ENCODE peak calls at places on chromosome 6, in six cellular contexts. One of them, this sample, is unnamed.

GRCh38 chr6:149186873-149187272 is 130.6 kb upstream of the TAB2 start:
- DNase-seq in colonic mucosa: no peak
- DNase-seq in uterus: no peak
- DNase-seq in mucosa of descending colon: no peak
- DNase-seq in choroid plexus epithelial cell: no peak
- DNase-seq in endothelial cell: no peak
- DNase-seq in this sample: no peak

GRCh38 chr6:134376785-134377184 is 58.9 kb upstream of the SGK1 start:
- DNase-seq in colonic mucosa: no peak
- DNase-seq in uterus: no peak
- DNase-seq in mucosa of descending colon: no peak
- DNase-seq in choroid plexus epithelial cell: peak; percentile 34
- DNase-seq in endothelial cell: no peak
- DNase-seq in this sample: no peak

GRCh38 chr6:42090819-42091717 is 40.7 kb downstream of the TAF8 start:
- DNase-seq in colonic mucosa: no peak
- DNase-seq in uterus: no peak
- DNase-seq in mucosa of descending colon: no peak
- DNase-seq in choroid plexus epithelial cell: no peak
- DNase-seq in endothelial cell: no peak
- DNase-seq in this sample: no peak

GRCh38 chr6:130162421-130162820 is 60.3 kb downstream of the SAMD3 start:
- DNase-seq in colonic mucosa: no peak
- DNase-seq in uterus: no peak
- DNase-seq in mucosa of descending colon: no peak
- DNase-seq in choroid plexus epithelial cell: no peak
- DNase-seq in endothelial cell: no peak
- DNase-seq in this sample: no peak

GRCh38 chr6:116278478-116278822 is 1.3 kb downstream of the TSPYL1 start:
- DNase-seq in colonic mucosa: peak; percentile 20
- DNase-seq in uterus: no peak
- DNase-seq in mucosa of descending colon: peak; percentile 30
- DNase-seq in choroid plexus epithelial cell: no peak
- DNase-seq in endothelial cell: no peak
- DNase-seq in this sample: no peak

GRCh38 chr6:90397929-90398674 is 101.5 kb upstream of the BACH2 start:
- DNase-seq in colonic mucosa: no peak
- DNase-seq in uterus: no peak
- DNase-seq in mucosa of descending colon: no peak
- DNase-seq in choroid plexus epithelial cell: peak; percentile 32
- DNase-seq in endothelial cell: no peak
- DNase-seq in this sample: no peak

GRCh38 chr6:87118054-87118453 is 23.1 kb upstream of the CGA start:
- DNase-seq in colonic mucosa: no peak
- DNase-seq in uterus: no peak
- DNase-seq in mucosa of descending colon: no peak
- DNase-seq in choroid plexus epithelial cell: peak; percentile 23
- DNase-seq in endothelial cell: no peak
- DNase-seq in this sample: no peak

GRCh38 chr6:26438000-26438399 is 2.3 kb upstream of the BTN3A3 start:
- DNase-seq in colonic mucosa: no peak
- DNase-seq in uterus: no peak
- DNase-seq in mucosa of descending colon: no peak
- DNase-seq in choroid plexus epithelial cell: no peak
- DNase-seq in endothelial cell: no peak
- DNase-seq in this sample: no peak

GRCh38 chr6:2876210-2877056 is 26.7 kb downstream of the SERPINB9 start:
- DNase-seq in colonic mucosa: peak; percentile 74
- DNase-seq in uterus: peak; percentile 70
- DNase-seq in mucosa of descending colon: peak; percentile 74
- DNase-seq in choroid plexus epithelial cell: peak; percentile 97
- DNase-seq in endothelial cell: peak; percentile 53
- DNase-seq in this sample: peak; percentile 84

GRCh38 chr6:158047120-158047518 is 65.5 kb downstream of the SYNJ2 start:
- DNase-seq in colonic mucosa: no peak
- DNase-seq in uterus: no peak
- DNase-seq in mucosa of descending colon: peak; percentile 42
- DNase-seq in choroid plexus epithelial cell: no peak
- DNase-seq in endothelial cell: no peak
- DNase-seq in this sample: peak; percentile 72

GRCh38 chr6:26403888-26404287 is 1.8 kb downstream of the BTN3A1 start:
- DNase-seq in colonic mucosa: no peak
- DNase-seq in uterus: no peak
- DNase-seq in mucosa of descending colon: no peak
- DNase-seq in choroid plexus epithelial cell: no peak
- DNase-seq in endothelial cell: no peak
- DNase-seq in this sample: no peak

GRCh38 chr6:147063469-147064031 is 140.7 kb upstream of the STXBP5 start:
- DNase-seq in colonic mucosa: no peak
- DNase-seq in uterus: no peak
- DNase-seq in mucosa of descending colon: no peak
- DNase-seq in choroid plexus epithelial cell: peak; percentile 61
- DNase-seq in endothelial cell: no peak
- DNase-seq in this sample: no peak

DNA sequence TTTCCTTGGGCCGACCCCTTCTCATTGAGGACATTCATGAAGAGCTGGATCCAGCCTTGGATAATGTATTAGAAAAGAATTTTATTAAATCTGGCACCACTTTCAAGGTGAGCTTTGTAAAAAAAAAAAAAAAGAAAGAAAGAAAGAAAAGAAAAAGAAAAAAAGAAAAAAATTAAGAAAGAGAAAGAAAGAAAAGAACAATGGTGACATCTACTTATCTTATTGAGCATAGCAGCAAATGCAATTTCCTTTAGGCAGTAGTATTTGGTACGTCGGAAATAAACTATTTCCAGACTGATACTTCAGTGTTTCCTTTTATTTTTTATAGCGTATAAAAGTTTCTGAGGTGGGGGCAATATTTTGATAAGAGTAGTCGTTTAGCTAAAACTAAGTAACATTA is 119.0 kb upstream of the GLP1R start:
- DNase-seq in colonic mucosa: no peak
- DNase-seq in uterus: no peak
- DNase-seq in mucosa of descending colon: no peak
- DNase-seq in choroid plexus epithelial cell: no peak
- DNase-seq in endothelial cell: no peak
- DNase-seq in this sample: no peak
- TF ChIP-seq CTCF in colonic mucosa: no peak
- TF ChIP-seq CTCF in uterus: no peak
- TF ChIP-seq CTCF in mucosa of descending colon: no peak
- TF ChIP-seq CTCF in choroid plexus epithelial cell: no peak
- TF ChIP-seq CTCF in endothelial cell: no peak
- TF ChIP-seq CTCF in this sample: no peak

DNA sequence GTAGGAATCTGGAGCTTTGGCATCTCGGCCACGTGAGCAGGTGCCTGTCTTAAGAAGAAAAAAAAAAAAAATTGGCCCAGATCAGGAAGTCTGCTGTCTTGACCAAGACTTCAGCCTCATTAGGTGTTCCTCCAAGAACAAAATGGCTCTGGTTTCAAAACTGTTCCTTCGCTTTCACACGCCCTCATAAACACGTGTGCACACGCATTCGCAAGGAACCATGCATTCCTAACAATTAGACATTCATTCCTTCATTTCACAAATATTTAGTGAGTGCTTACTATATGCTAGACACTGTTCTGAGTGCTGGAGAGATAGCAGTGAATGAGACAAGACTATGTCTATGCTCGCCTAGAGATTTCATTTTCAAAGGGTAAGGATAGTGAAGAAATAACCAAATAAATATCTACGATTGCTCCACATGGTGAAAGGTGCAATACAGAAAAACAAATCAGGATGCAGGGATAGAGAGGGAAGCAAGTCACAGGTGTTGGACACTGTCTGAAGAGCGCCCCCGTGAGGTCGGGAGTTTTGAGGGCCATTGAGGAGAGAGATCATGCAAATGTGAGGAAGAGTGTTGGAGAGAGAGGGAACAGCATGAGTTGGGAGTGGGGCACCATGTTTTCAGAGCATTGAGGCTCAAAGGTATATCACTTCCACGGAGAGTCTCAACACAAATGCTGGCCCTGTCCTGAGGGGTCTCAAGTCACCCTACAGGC is 53.3 kb downstream of the CCDC170 start:
- DNase-seq in colonic mucosa: no peak
- DNase-seq in uterus: no peak
- DNase-seq in mucosa of descending colon: no peak
- DNase-seq in choroid plexus epithelial cell: no peak
- DNase-seq in endothelial cell: no peak
- DNase-seq in this sample: no peak
- TF ChIP-seq CTCF in colonic mucosa: no peak
- TF ChIP-seq CTCF in uterus: no peak
- TF ChIP-seq CTCF in mucosa of descending colon: no peak
- TF ChIP-seq CTCF in choroid plexus epithelial cell: peak; percentile 6
- TF ChIP-seq CTCF in endothelial cell: no peak
- TF ChIP-seq CTCF in this sample: no peak

DNA sequence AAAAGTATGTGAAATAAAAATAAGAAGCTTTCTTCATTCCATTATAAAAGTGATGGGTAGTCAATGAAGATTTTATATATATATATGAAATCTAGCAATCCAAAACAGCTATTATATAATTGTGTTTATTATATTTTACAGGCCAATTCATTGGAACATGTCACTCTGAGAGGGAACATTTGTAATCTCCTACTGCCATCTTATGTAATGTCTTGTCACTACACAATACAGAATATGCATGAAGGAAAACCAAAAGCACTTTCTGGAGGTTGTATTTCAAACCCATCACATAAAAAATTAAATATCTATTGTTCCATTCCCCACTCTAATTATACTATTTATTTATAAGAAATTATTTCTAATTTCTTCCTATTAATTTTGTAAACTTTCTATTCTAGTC is 31.5 kb upstream of the IRAK1BP1 start:
- DNase-seq in colonic mucosa: no peak
- DNase-seq in uterus: no peak
- DNase-seq in mucosa of descending colon: no peak
- DNase-seq in choroid plexus epithelial cell: peak; percentile 29
- DNase-seq in endothelial cell: no peak
- DNase-seq in this sample: no peak
- TF ChIP-seq CTCF in colonic mucosa: no peak
- TF ChIP-seq CTCF in uterus: no peak
- TF ChIP-seq CTCF in mucosa of descending colon: no peak
- TF ChIP-seq CTCF in choroid plexus epithelial cell: peak; percentile 20
- TF ChIP-seq CTCF in endothelial cell: no peak
- TF ChIP-seq CTCF in this sample: no peak

GRCh38 chr6:82365011-82365751 is 1.6 kb downstream of the TPBG start:
- DNase-seq in colonic mucosa: peak; percentile 43
- DNase-seq in uterus: peak; percentile 15
- DNase-seq in mucosa of descending colon: peak; percentile 62
- DNase-seq in choroid plexus epithelial cell: peak; percentile 43
- DNase-seq in endothelial cell: peak; percentile 55
- DNase-seq in this sample: no peak
- TF ChIP-seq CTCF in colonic mucosa: no peak
- TF ChIP-seq CTCF in uterus: no peak
- TF ChIP-seq CTCF in mucosa of descending colon: no peak
- TF ChIP-seq CTCF in choroid plexus epithelial cell: peak; percentile 27
- TF ChIP-seq CTCF in endothelial cell: peak; percentile 41
- TF ChIP-seq CTCF in this sample: no peak

DNA sequence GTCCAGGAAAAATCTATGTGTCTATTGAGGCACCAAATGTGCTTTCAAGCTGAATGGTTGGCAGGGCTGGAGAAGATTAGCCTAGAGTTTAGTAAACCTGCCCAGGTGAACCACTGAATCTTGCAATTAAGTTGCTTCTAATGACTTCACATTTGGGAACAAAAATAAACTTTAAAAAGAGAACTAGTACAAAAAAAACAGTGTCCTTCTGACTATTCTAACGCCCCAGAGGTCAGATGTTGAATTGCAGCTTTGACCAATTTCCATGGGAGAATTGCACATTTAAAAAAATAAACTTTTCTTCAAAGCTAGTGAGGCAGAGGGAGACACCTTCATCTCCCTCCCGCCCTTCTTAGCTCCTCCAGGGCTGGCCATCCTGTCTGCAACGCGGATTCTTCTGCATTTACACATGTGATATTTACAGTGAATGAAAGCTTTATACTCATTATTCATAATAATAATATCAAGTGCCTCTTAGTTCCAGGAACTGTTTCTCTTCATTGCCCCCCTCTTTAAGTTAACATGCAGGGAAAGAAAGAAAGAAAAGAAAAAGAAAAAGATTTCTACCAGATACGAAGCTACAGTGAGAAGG is 270.2 kb downstream of the SMOC2 start:
- DNase-seq in colonic mucosa: no peak
- DNase-seq in uterus: no peak
- DNase-seq in mucosa of descending colon: no peak
- DNase-seq in choroid plexus epithelial cell: peak; percentile 15
- DNase-seq in endothelial cell: no peak
- DNase-seq in this sample: no peak
- TF ChIP-seq CTCF in colonic mucosa: peak; percentile 46
- TF ChIP-seq CTCF in uterus: peak; percentile 51
- TF ChIP-seq CTCF in mucosa of descending colon: no peak
- TF ChIP-seq CTCF in choroid plexus epithelial cell: peak; percentile 41
- TF ChIP-seq CTCF in endothelial cell: peak; percentile 81
- TF ChIP-seq CTCF in this sample: no peak

DNA sequence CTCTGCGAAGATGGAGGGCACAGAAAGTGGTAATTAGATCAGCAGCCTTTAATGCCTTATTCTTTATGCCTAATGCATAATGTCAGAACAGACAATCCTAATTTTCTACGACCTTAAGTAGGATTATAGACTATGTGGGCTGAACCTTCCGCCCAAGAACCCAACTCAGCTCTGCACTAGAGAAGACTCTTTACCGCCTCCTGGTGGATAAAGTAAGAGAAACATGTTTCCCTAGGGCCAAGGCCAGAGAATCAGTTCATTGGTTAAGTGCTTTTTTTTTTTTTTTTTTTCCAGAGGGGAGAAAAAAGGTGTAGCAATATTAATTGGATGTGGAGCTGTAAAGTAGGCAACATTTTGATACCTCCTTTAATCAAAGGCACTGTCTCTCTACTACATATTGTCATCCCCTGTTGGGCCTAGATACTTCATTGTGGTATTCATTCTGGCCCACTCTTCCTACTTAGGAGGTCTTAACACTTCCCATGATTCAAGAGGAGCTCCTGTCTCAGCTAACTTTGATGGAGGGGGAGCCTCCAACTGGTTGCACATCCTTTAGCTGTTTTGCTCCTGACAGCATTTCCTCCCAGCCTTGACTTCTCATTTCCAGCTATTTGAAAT is 124.9 kb upstream of the NRN1 start:
- DNase-seq in colonic mucosa: no peak
- DNase-seq in uterus: no peak
- DNase-seq in mucosa of descending colon: no peak
- DNase-seq in choroid plexus epithelial cell: peak; percentile 3
- DNase-seq in endothelial cell: peak; percentile 23
- DNase-seq in this sample: no peak
- TF ChIP-seq CTCF in colonic mucosa: peak; percentile 19
- TF ChIP-seq CTCF in uterus: no peak
- TF ChIP-seq CTCF in mucosa of descending colon: no peak
- TF ChIP-seq CTCF in choroid plexus epithelial cell: peak; percentile 13
- TF ChIP-seq CTCF in endothelial cell: peak; percentile 71
- TF ChIP-seq CTCF in this sample: no peak